ENCODE peak calls at places on chromosome 3, in ten cellular contexts. One of them, this sample, is unnamed.

GRCh38 chr3:189903562-189904250 is 217.0 kb downstream of the P3H2 start:
- DNase-seq in mucosa of gallbladder: no peak
- DNase-seq in fibroblast of villous mesenchyme: no peak
- DNase-seq in NCI-H748 treated with DMSO at 0.1 percent for 48 hours: no peak
- DNase-seq in aorta: no peak
- DNase-seq in heart right ventricle: no peak
- DNase-seq in GM10248: no peak
- DNase-seq in activated CD4-positive, alpha-beta T cell treated with anti-CD3 and anti-CD28 coated beads, Interleukin-2, amount 50 U/mL, for 4 hours: no peak
- DNase-seq in nephron progenitor cell: no peak
- DNase-seq in stimulated activated CD4-positive, alpha-beta T cell treated with anti-CD3 and anti-CD28 coated beads, Interleukin-15, amount 100 ng/mL, for 24 hours: no peak
- DNase-seq in this sample: no peak

GRCh38 chr3:188348445-188349244 is 194.7 kb downstream of the LPP start:
- DNase-seq in mucosa of gallbladder: peak
- DNase-seq in fibroblast of villous mesenchyme: peak
- DNase-seq in NCI-H748 treated with DMSO at 0.1 percent for 48 hours: no peak
- DNase-seq in aorta: peak
- DNase-seq in heart right ventricle: peak
- DNase-seq in GM10248: no peak
- DNase-seq in activated CD4-positive, alpha-beta T cell treated with anti-CD3 and anti-CD28 coated beads, Interleukin-2, amount 50 U/mL, for 4 hours: no peak
- DNase-seq in nephron progenitor cell: no peak
- DNase-seq in stimulated activated CD4-positive, alpha-beta T cell treated with anti-CD3 and anti-CD28 coated beads, Interleukin-15, amount 100 ng/mL, for 24 hours: no peak
- DNase-seq in this sample: no peak

GRCh38 chr3:34758630-34759261 is 880.6 kb upstream of the ARPP21 start:
- DNase-seq in mucosa of gallbladder: no peak
- DNase-seq in fibroblast of villous mesenchyme: no peak
- DNase-seq in NCI-H748 treated with DMSO at 0.1 percent for 48 hours: no peak
- DNase-seq in aorta: no peak
- DNase-seq in heart right ventricle: no peak
- DNase-seq in GM10248: no peak
- DNase-seq in activated CD4-positive, alpha-beta T cell treated with anti-CD3 and anti-CD28 coated beads, Interleukin-2, amount 50 U/mL, for 4 hours: no peak
- DNase-seq in nephron progenitor cell: no peak
- DNase-seq in stimulated activated CD4-positive, alpha-beta T cell treated with anti-CD3 and anti-CD28 coated beads, Interleukin-15, amount 100 ng/mL, for 24 hours: no peak
- DNase-seq in this sample: no peak

GRCh38 chr3:25441234-25441856 is 13.3 kb downstream of the RARB start:
- DNase-seq in mucosa of gallbladder: no peak
- DNase-seq in fibroblast of villous mesenchyme: no peak
- DNase-seq in NCI-H748 treated with DMSO at 0.1 percent for 48 hours: no peak
- DNase-seq in aorta: no peak
- DNase-seq in heart right ventricle: no peak
- DNase-seq in GM10248: peak
- DNase-seq in activated CD4-positive, alpha-beta T cell treated with anti-CD3 and anti-CD28 coated beads, Interleukin-2, amount 50 U/mL, for 4 hours: peak
- DNase-seq in nephron progenitor cell: no peak
- DNase-seq in stimulated activated CD4-positive, alpha-beta T cell treated with anti-CD3 and anti-CD28 coated beads, Interleukin-15, amount 100 ng/mL, for 24 hours: peak
- DNase-seq in this sample: peak

GRCh38 chr3:11001020-11001657 is 8.6 kb downstream of the SLC6A1 start:
- DNase-seq in mucosa of gallbladder: peak
- DNase-seq in fibroblast of villous mesenchyme: no peak
- DNase-seq in NCI-H748 treated with DMSO at 0.1 percent for 48 hours: no peak
- DNase-seq in aorta: no peak
- DNase-seq in heart right ventricle: no peak
- DNase-seq in GM10248: no peak
- DNase-seq in activated CD4-positive, alpha-beta T cell treated with anti-CD3 and anti-CD28 coated beads, Interleukin-2, amount 50 U/mL, for 4 hours: no peak
- DNase-seq in nephron progenitor cell: peak
- DNase-seq in stimulated activated CD4-positive, alpha-beta T cell treated with anti-CD3 and anti-CD28 coated beads, Interleukin-15, amount 100 ng/mL, for 24 hours: no peak
- DNase-seq in this sample: no peak

GRCh38 chr3:195120199-195120556 is 150.8 kb downstream of the XXYLT1 start:
- DNase-seq in mucosa of gallbladder: no peak
- DNase-seq in fibroblast of villous mesenchyme: no peak
- DNase-seq in NCI-H748 treated with DMSO at 0.1 percent for 48 hours: no peak
- DNase-seq in aorta: no peak
- DNase-seq in heart right ventricle: no peak
- DNase-seq in GM10248: no peak
- DNase-seq in activated CD4-positive, alpha-beta T cell treated with anti-CD3 and anti-CD28 coated beads, Interleukin-2, amount 50 U/mL, for 4 hours: no peak
- DNase-seq in nephron progenitor cell: no peak
- DNase-seq in stimulated activated CD4-positive, alpha-beta T cell treated with anti-CD3 and anti-CD28 coated beads, Interleukin-15, amount 100 ng/mL, for 24 hours: no peak
- DNase-seq in this sample: no peak

GRCh38 chr3:55485208-55485791 is 1.8 kb downstream of the WNT5A start:
- DNase-seq in mucosa of gallbladder: peak
- DNase-seq in fibroblast of villous mesenchyme: peak
- DNase-seq in NCI-H748 treated with DMSO at 0.1 percent for 48 hours: peak
- DNase-seq in aorta: peak
- DNase-seq in heart right ventricle: peak
- DNase-seq in GM10248: peak
- DNase-seq in activated CD4-positive, alpha-beta T cell treated with anti-CD3 and anti-CD28 coated beads, Interleukin-2, amount 50 U/mL, for 4 hours: no peak
- DNase-seq in nephron progenitor cell: peak
- DNase-seq in stimulated activated CD4-positive, alpha-beta T cell treated with anti-CD3 and anti-CD28 coated beads, Interleukin-15, amount 100 ng/mL, for 24 hours: peak
- DNase-seq in this sample: peak

GRCh38 chr3:133837487-133838295 is 32.1 kb downstream of the SRPRB start:
- DNase-seq in mucosa of gallbladder: no peak
- DNase-seq in fibroblast of villous mesenchyme: no peak
- DNase-seq in NCI-H748 treated with DMSO at 0.1 percent for 48 hours: no peak
- DNase-seq in aorta: no peak
- DNase-seq in heart right ventricle: no peak
- DNase-seq in GM10248: no peak
- DNase-seq in activated CD4-positive, alpha-beta T cell treated with anti-CD3 and anti-CD28 coated beads, Interleukin-2, amount 50 U/mL, for 4 hours: no peak
- DNase-seq in nephron progenitor cell: no peak
- DNase-seq in stimulated activated CD4-positive, alpha-beta T cell treated with anti-CD3 and anti-CD28 coated beads, Interleukin-15, amount 100 ng/mL, for 24 hours: no peak
- DNase-seq in this sample: no peak

GRCh38 chr3:40877651-40878463 is 321.4 kb upstream of the CTNNB1 start:
- DNase-seq in mucosa of gallbladder: peak
- DNase-seq in fibroblast of villous mesenchyme: peak
- DNase-seq in NCI-H748 treated with DMSO at 0.1 percent for 48 hours: no peak
- DNase-seq in aorta: peak
- DNase-seq in heart right ventricle: peak
- DNase-seq in GM10248: no peak
- DNase-seq in activated CD4-positive, alpha-beta T cell treated with anti-CD3 and anti-CD28 coated beads, Interleukin-2, amount 50 U/mL, for 4 hours: no peak
- DNase-seq in nephron progenitor cell: no peak
- DNase-seq in stimulated activated CD4-positive, alpha-beta T cell treated with anti-CD3 and anti-CD28 coated beads, Interleukin-15, amount 100 ng/mL, for 24 hours: no peak
- DNase-seq in this sample: no peak

GRCh38 chr3:45056608-45057301 is 30.7 kb downstream of the CLEC3B start:
- DNase-seq in mucosa of gallbladder: no peak
- DNase-seq in fibroblast of villous mesenchyme: no peak
- DNase-seq in NCI-H748 treated with DMSO at 0.1 percent for 48 hours: no peak
- DNase-seq in aorta: no peak
- DNase-seq in heart right ventricle: no peak
- DNase-seq in GM10248: no peak
- DNase-seq in activated CD4-positive, alpha-beta T cell treated with anti-CD3 and anti-CD28 coated beads, Interleukin-2, amount 50 U/mL, for 4 hours: no peak
- DNase-seq in nephron progenitor cell: no peak
- DNase-seq in stimulated activated CD4-positive, alpha-beta T cell treated with anti-CD3 and anti-CD28 coated beads, Interleukin-15, amount 100 ng/mL, for 24 hours: no peak
- DNase-seq in this sample: no peak

GRCh38 chr3:151439652-151440125 is 21.2 kb downstream of the IGSF10 start:
- DNase-seq in mucosa of gallbladder: peak
- DNase-seq in fibroblast of villous mesenchyme: peak
- DNase-seq in NCI-H748 treated with DMSO at 0.1 percent for 48 hours: peak
- DNase-seq in aorta: no peak
- DNase-seq in heart right ventricle: peak
- DNase-seq in GM10248: peak
- DNase-seq in activated CD4-positive, alpha-beta T cell treated with anti-CD3 and anti-CD28 coated beads, Interleukin-2, amount 50 U/mL, for 4 hours: no peak
- DNase-seq in nephron progenitor cell: peak
- DNase-seq in stimulated activated CD4-positive, alpha-beta T cell treated with anti-CD3 and anti-CD28 coated beads, Interleukin-15, amount 100 ng/mL, for 24 hours: no peak
- DNase-seq in this sample: peak

GRCh38 chr3:194869482-194870169 is 183.9 kb downstream of the FAM43A start:
- DNase-seq in mucosa of gallbladder: no peak
- DNase-seq in fibroblast of villous mesenchyme: peak
- DNase-seq in NCI-H748 treated with DMSO at 0.1 percent for 48 hours: no peak
- DNase-seq in aorta: peak
- DNase-seq in heart right ventricle: no peak
- DNase-seq in GM10248: no peak
- DNase-seq in activated CD4-positive, alpha-beta T cell treated with anti-CD3 and anti-CD28 coated beads, Interleukin-2, amount 50 U/mL, for 4 hours: no peak
- DNase-seq in nephron progenitor cell: no peak
- DNase-seq in stimulated activated CD4-positive, alpha-beta T cell treated with anti-CD3 and anti-CD28 coated beads, Interleukin-15, amount 100 ng/mL, for 24 hours: no peak
- DNase-seq in this sample: no peak

GRCh38 chr3:45953536-45953935 is 10.3 kb downstream of the CXCR6 start:
- DNase-seq in mucosa of gallbladder: no peak
- DNase-seq in fibroblast of villous mesenchyme: no peak
- DNase-seq in NCI-H748 treated with DMSO at 0.1 percent for 48 hours: no peak
- DNase-seq in aorta: no peak
- DNase-seq in heart right ventricle: no peak
- DNase-seq in GM10248: no peak
- DNase-seq in activated CD4-positive, alpha-beta T cell treated with anti-CD3 and anti-CD28 coated beads, Interleukin-2, amount 50 U/mL, for 4 hours: no peak
- DNase-seq in nephron progenitor cell: no peak
- DNase-seq in stimulated activated CD4-positive, alpha-beta T cell treated with anti-CD3 and anti-CD28 coated beads, Interleukin-15, amount 100 ng/mL, for 24 hours: no peak
- DNase-seq in this sample: no peak

GRCh38 chr3:156674911-156675743 is 737 bp downstream of the TIPARP start:
- DNase-seq in mucosa of gallbladder: peak
- DNase-seq in fibroblast of villous mesenchyme: peak
- DNase-seq in NCI-H748 treated with DMSO at 0.1 percent for 48 hours: no peak
- DNase-seq in aorta: peak
- DNase-seq in heart right ventricle: peak
- DNase-seq in GM10248: peak
- DNase-seq in activated CD4-positive, alpha-beta T cell treated with anti-CD3 and anti-CD28 coated beads, Interleukin-2, amount 50 U/mL, for 4 hours: peak
- DNase-seq in nephron progenitor cell: peak
- DNase-seq in stimulated activated CD4-positive, alpha-beta T cell treated with anti-CD3 and anti-CD28 coated beads, Interleukin-15, amount 100 ng/mL, for 24 hours: peak
- DNase-seq in this sample: peak

GRCh38 chr3:42301446-42302175 is 35.6 kb upstream of the CCK start:
- DNase-seq in mucosa of gallbladder: no peak
- DNase-seq in fibroblast of villous mesenchyme: no peak
- DNase-seq in NCI-H748 treated with DMSO at 0.1 percent for 48 hours: no peak
- DNase-seq in aorta: no peak
- DNase-seq in heart right ventricle: no peak
- DNase-seq in GM10248: no peak
- DNase-seq in activated CD4-positive, alpha-beta T cell treated with anti-CD3 and anti-CD28 coated beads, Interleukin-2, amount 50 U/mL, for 4 hours: no peak
- DNase-seq in nephron progenitor cell: no peak
- DNase-seq in stimulated activated CD4-positive, alpha-beta T cell treated with anti-CD3 and anti-CD28 coated beads, Interleukin-15, amount 100 ng/mL, for 24 hours: no peak
- DNase-seq in this sample: no peak

GRCh38 chr3:127929818-127930217 is 14.8 kb downstream of the KBTBD12 start:
- DNase-seq in mucosa of gallbladder: peak
- DNase-seq in fibroblast of villous mesenchyme: peak
- DNase-seq in NCI-H748 treated with DMSO at 0.1 percent for 48 hours: no peak
- DNase-seq in aorta: no peak
- DNase-seq in heart right ventricle: no peak
- DNase-seq in GM10248: no peak
- DNase-seq in activated CD4-positive, alpha-beta T cell treated with anti-CD3 and anti-CD28 coated beads, Interleukin-2, amount 50 U/mL, for 4 hours: no peak
- DNase-seq in nephron progenitor cell: no peak
- DNase-seq in stimulated activated CD4-positive, alpha-beta T cell treated with anti-CD3 and anti-CD28 coated beads, Interleukin-15, amount 100 ng/mL, for 24 hours: no peak
- DNase-seq in this sample: no peak

GRCh38 chr3:106078635-106079034 is 209.8 kb upstream of the CBLB start:
- DNase-seq in mucosa of gallbladder: no peak
- DNase-seq in fibroblast of villous mesenchyme: no peak
- DNase-seq in NCI-H748 treated with DMSO at 0.1 percent for 48 hours: no peak
- DNase-seq in aorta: no peak
- DNase-seq in heart right ventricle: no peak
- DNase-seq in GM10248: no peak
- DNase-seq in activated CD4-positive, alpha-beta T cell treated with anti-CD3 and anti-CD28 coated beads, Interleukin-2, amount 50 U/mL, for 4 hours: no peak
- DNase-seq in nephron progenitor cell: no peak
- DNase-seq in stimulated activated CD4-positive, alpha-beta T cell treated with anti-CD3 and anti-CD28 coated beads, Interleukin-15, amount 100 ng/mL, for 24 hours: no peak
- DNase-seq in this sample: no peak

GRCh38 chr3:53250453-53250852 is 5.4 kb downstream of the TKT start:
- DNase-seq in mucosa of gallbladder: no peak
- DNase-seq in fibroblast of villous mesenchyme: no peak
- DNase-seq in NCI-H748 treated with DMSO at 0.1 percent for 48 hours: no peak
- DNase-seq in aorta: no peak
- DNase-seq in heart right ventricle: no peak
- DNase-seq in GM10248: no peak
- DNase-seq in activated CD4-positive, alpha-beta T cell treated with anti-CD3 and anti-CD28 coated beads, Interleukin-2, amount 50 U/mL, for 4 hours: no peak
- DNase-seq in nephron progenitor cell: no peak
- DNase-seq in stimulated activated CD4-positive, alpha-beta T cell treated with anti-CD3 and anti-CD28 coated beads, Interleukin-15, amount 100 ng/mL, for 24 hours: no peak
- DNase-seq in this sample: no peak

GRCh38 chr3:136792931-136793330 is 26.0 kb upstream of the SLC35G2 start:
- DNase-seq in mucosa of gallbladder: no peak
- DNase-seq in fibroblast of villous mesenchyme: no peak
- DNase-seq in NCI-H748 treated with DMSO at 0.1 percent for 48 hours: no peak
- DNase-seq in aorta: no peak
- DNase-seq in heart right ventricle: no peak
- DNase-seq in GM10248: no peak
- DNase-seq in activated CD4-positive, alpha-beta T cell treated with anti-CD3 and anti-CD28 coated beads, Interleukin-2, amount 50 U/mL, for 4 hours: no peak
- DNase-seq in nephron progenitor cell: no peak
- DNase-seq in stimulated activated CD4-positive, alpha-beta T cell treated with anti-CD3 and anti-CD28 coated beads, Interleukin-15, amount 100 ng/mL, for 24 hours: no peak
- DNase-seq in this sample: no peak

GRCh38 chr3:66259721-66260255 is 39.0 kb downstream of the SLC25A26 start:
- DNase-seq in mucosa of gallbladder: no peak
- DNase-seq in fibroblast of villous mesenchyme: no peak
- DNase-seq in NCI-H748 treated with DMSO at 0.1 percent for 48 hours: no peak
- DNase-seq in aorta: no peak
- DNase-seq in heart right ventricle: no peak
- DNase-seq in GM10248: no peak
- DNase-seq in activated CD4-positive, alpha-beta T cell treated with anti-CD3 and anti-CD28 coated beads, Interleukin-2, amount 50 U/mL, for 4 hours: no peak
- DNase-seq in nephron progenitor cell: no peak
- DNase-seq in stimulated activated CD4-positive, alpha-beta T cell treated with anti-CD3 and anti-CD28 coated beads, Interleukin-15, amount 100 ng/mL, for 24 hours: no peak
- DNase-seq in this sample: no peak

GRCh38 chr3:116005404-116005803 is 382.1 kb downstream of the GAP43 start:
- DNase-seq in mucosa of gallbladder: no peak
- DNase-seq in fibroblast of villous mesenchyme: peak
- DNase-seq in NCI-H748 treated with DMSO at 0.1 percent for 48 hours: no peak
- DNase-seq in aorta: no peak
- DNase-seq in heart right ventricle: peak
- DNase-seq in GM10248: no peak
- DNase-seq in activated CD4-positive, alpha-beta T cell treated with anti-CD3 and anti-CD28 coated beads, Interleukin-2, amount 50 U/mL, for 4 hours: no peak
- DNase-seq in nephron progenitor cell: no peak
- DNase-seq in stimulated activated CD4-positive, alpha-beta T cell treated with anti-CD3 and anti-CD28 coated beads, Interleukin-15, amount 100 ng/mL, for 24 hours: no peak
- DNase-seq in this sample: no peak

GRCh38 chr3:9903238-9903624 is 583 bp downstream of the IL17RE start:
- DNase-seq in mucosa of gallbladder: no peak
- DNase-seq in fibroblast of villous mesenchyme: peak
- DNase-seq in NCI-H748 treated with DMSO at 0.1 percent for 48 hours: no peak
- DNase-seq in aorta: no peak
- DNase-seq in heart right ventricle: peak
- DNase-seq in GM10248: no peak
- DNase-seq in activated CD4-positive, alpha-beta T cell treated with anti-CD3 and anti-CD28 coated beads, Interleukin-2, amount 50 U/mL, for 4 hours: no peak
- DNase-seq in nephron progenitor cell: no peak
- DNase-seq in stimulated activated CD4-positive, alpha-beta T cell treated with anti-CD3 and anti-CD28 coated beads, Interleukin-15, amount 100 ng/mL, for 24 hours: no peak
- DNase-seq in this sample: no peak

GRCh38 chr3:46395210-46395661 is 11.6 kb downstream of the CCR5AS start:
- DNase-seq in mucosa of gallbladder: no peak
- DNase-seq in fibroblast of villous mesenchyme: peak
- DNase-seq in NCI-H748 treated with DMSO at 0.1 percent for 48 hours: no peak
- DNase-seq in aorta: no peak
- DNase-seq in heart right ventricle: no peak
- DNase-seq in GM10248: no peak
- DNase-seq in activated CD4-positive, alpha-beta T cell treated with anti-CD3 and anti-CD28 coated beads, Interleukin-2, amount 50 U/mL, for 4 hours: no peak
- DNase-seq in nephron progenitor cell: no peak
- DNase-seq in stimulated activated CD4-positive, alpha-beta T cell treated with anti-CD3 and anti-CD28 coated beads, Interleukin-15, amount 100 ng/mL, for 24 hours: no peak
- DNase-seq in this sample: peak

GRCh38 chr3:194738254-194739093 is 52.8 kb downstream of the FAM43A start:
- DNase-seq in mucosa of gallbladder: peak
- DNase-seq in fibroblast of villous mesenchyme: no peak
- DNase-seq in NCI-H748 treated with DMSO at 0.1 percent for 48 hours: no peak
- DNase-seq in aorta: peak
- DNase-seq in heart right ventricle: peak
- DNase-seq in GM10248: no peak
- DNase-seq in activated CD4-positive, alpha-beta T cell treated with anti-CD3 and anti-CD28 coated beads, Interleukin-2, amount 50 U/mL, for 4 hours: no peak
- DNase-seq in nephron progenitor cell: no peak
- DNase-seq in stimulated activated CD4-positive, alpha-beta T cell treated with anti-CD3 and anti-CD28 coated beads, Interleukin-15, amount 100 ng/mL, for 24 hours: no peak
- DNase-seq in this sample: no peak

GRCh38 chr3:153350420-153350819 is 188.4 kb downstream of the RAP2B start:
- DNase-seq in mucosa of gallbladder: no peak
- DNase-seq in fibroblast of villous mesenchyme: peak
- DNase-seq in NCI-H748 treated with DMSO at 0.1 percent for 48 hours: no peak
- DNase-seq in aorta: no peak
- DNase-seq in heart right ventricle: no peak
- DNase-seq in GM10248: no peak
- DNase-seq in activated CD4-positive, alpha-beta T cell treated with anti-CD3 and anti-CD28 coated beads, Interleukin-2, amount 50 U/mL, for 4 hours: no peak
- DNase-seq in nephron progenitor cell: no peak
- DNase-seq in stimulated activated CD4-positive, alpha-beta T cell treated with anti-CD3 and anti-CD28 coated beads, Interleukin-15, amount 100 ng/mL, for 24 hours: no peak
- DNase-seq in this sample: no peak

GRCh38 chr3:32200991-32201758 is 37.3 kb upstream of the CMTM8 start:
- DNase-seq in mucosa of gallbladder: no peak
- DNase-seq in fibroblast of villous mesenchyme: no peak
- DNase-seq in NCI-H748 treated with DMSO at 0.1 percent for 48 hours: no peak
- DNase-seq in aorta: no peak
- DNase-seq in heart right ventricle: peak
- DNase-seq in GM10248: no peak
- DNase-seq in activated CD4-positive, alpha-beta T cell treated with anti-CD3 and anti-CD28 coated beads, Interleukin-2, amount 50 U/mL, for 4 hours: no peak
- DNase-seq in nephron progenitor cell: no peak
- DNase-seq in stimulated activated CD4-positive, alpha-beta T cell treated with anti-CD3 and anti-CD28 coated beads, Interleukin-15, amount 100 ng/mL, for 24 hours: no peak
- DNase-seq in this sample: no peak

GRCh38 chr3:141341536-141341935 is 26.8 kb upstream of the ZBTB38 start:
- DNase-seq in mucosa of gallbladder: no peak
- DNase-seq in fibroblast of villous mesenchyme: no peak
- DNase-seq in NCI-H748 treated with DMSO at 0.1 percent for 48 hours: no peak
- DNase-seq in aorta: no peak
- DNase-seq in heart right ventricle: no peak
- DNase-seq in GM10248: no peak
- DNase-seq in activated CD4-positive, alpha-beta T cell treated with anti-CD3 and anti-CD28 coated beads, Interleukin-2, amount 50 U/mL, for 4 hours: no peak
- DNase-seq in nephron progenitor cell: no peak
- DNase-seq in stimulated activated CD4-positive, alpha-beta T cell treated with anti-CD3 and anti-CD28 coated beads, Interleukin-15, amount 100 ng/mL, for 24 hours: no peak
- DNase-seq in this sample: no peak

GRCh38 chr3:112327371-112327951 is 5.5 kb upstream of the CD200 start:
- DNase-seq in mucosa of gallbladder: peak
- DNase-seq in fibroblast of villous mesenchyme: peak
- DNase-seq in NCI-H748 treated with DMSO at 0.1 percent for 48 hours: peak
- DNase-seq in aorta: no peak
- DNase-seq in heart right ventricle: peak
- DNase-seq in GM10248: peak
- DNase-seq in activated CD4-positive, alpha-beta T cell treated with anti-CD3 and anti-CD28 coated beads, Interleukin-2, amount 50 U/mL, for 4 hours: peak
- DNase-seq in nephron progenitor cell: no peak
- DNase-seq in stimulated activated CD4-positive, alpha-beta T cell treated with anti-CD3 and anti-CD28 coated beads, Interleukin-15, amount 100 ng/mL, for 24 hours: peak
- DNase-seq in this sample: peak